ENCODE peak calls at places on chromosomes 6 and 20, in seven cellular contexts. B, R, V, N, A, S and O are unnamed samples.

GRCh38 chr6:14831922-14832321 is 413.9 kb upstream of the JARID2 start:
- DNase-seq in A (no peak), R (no peak), B (no peak), S (no peak), N (no peak), V (no peak), O (no peak)

GRCh38 chr6:170287371-170287876 is 3.5 kb downstream of the DLL1 start:
- DNase-seq in V (no peak), S (no peak), A (no peak), R (no peak), B (no peak), N (no peak), O (no peak)

GRCh38 chr6:118783931-118784528 is 109.9 kb upstream of the ASF1A start:
- DNase-seq in B (no peak), S (no peak), R (no peak), A (no peak), V (no peak), N (no peak), O (no peak)

GRCh38 chr20:58567437-58567836 is 52.2 kb upstream of the APCDD1L start:
- DNase-seq in A (no peak), R (no peak), S (no peak), V (no peak), B (no peak), N (no peak), O (no peak)

GRCh38 chr6:7566617-7567173 is 23.3 kb upstream of the SNRNP48 start:
- DNase-seq in S (no peak), A (no peak), N (no peak), B (no peak), R (no peak), V (no peak), O (no peak)

GRCh38 chr6:1724616-1725015 is 114.9 kb downstream of the FOXC1 start:
- DNase-seq in B (no peak), A (no peak), N (no peak), V (peak), S (no peak), R (no peak), O (no peak)

GRCh38 chr20:57398231-57398821 is 7.1 kb downstream of the RBM38 start:
- DNase-seq in S (no peak), N (no peak), V (no peak), R (no peak), B (peak), A (no peak), O (no peak)

GRCh38 chr6:111503194-111503593 is 20.2 kb upstream of the REV3L start:
- DNase-seq in N (no peak), S (no peak), R (peak), B (no peak), A (no peak), V (no peak), O (peak)

GRCh38 chr6:27795697-27796494 is 116.3 kb downstream of the OR2B2 start:
- DNase-seq in B (peak), A (peak), R (peak), V (peak), N (peak), S (peak), O (peak)

GRCh38 chr20:18666803-18667460 is 79.1 kb downstream of the DTD1 start:
- DNase-seq in N (no peak), V (no peak), A (no peak), S (no peak), R (peak), B (no peak), O (no peak)

GRCh38 chr6:125251516-125252229 is 50.1 kb downstream of the HDDC2 start:
- DNase-seq in R (no peak), A (no peak), V (no peak), B (no peak), N (no peak), S (no peak), O (no peak)

GRCh38 chr6:157158897-157159296 is 164.4 kb downstream of the TMEM242 start:
- DNase-seq in B (no peak), S (no peak), R (no peak), N (no peak), V (no peak), A (no peak), O (no peak)

DNA sequence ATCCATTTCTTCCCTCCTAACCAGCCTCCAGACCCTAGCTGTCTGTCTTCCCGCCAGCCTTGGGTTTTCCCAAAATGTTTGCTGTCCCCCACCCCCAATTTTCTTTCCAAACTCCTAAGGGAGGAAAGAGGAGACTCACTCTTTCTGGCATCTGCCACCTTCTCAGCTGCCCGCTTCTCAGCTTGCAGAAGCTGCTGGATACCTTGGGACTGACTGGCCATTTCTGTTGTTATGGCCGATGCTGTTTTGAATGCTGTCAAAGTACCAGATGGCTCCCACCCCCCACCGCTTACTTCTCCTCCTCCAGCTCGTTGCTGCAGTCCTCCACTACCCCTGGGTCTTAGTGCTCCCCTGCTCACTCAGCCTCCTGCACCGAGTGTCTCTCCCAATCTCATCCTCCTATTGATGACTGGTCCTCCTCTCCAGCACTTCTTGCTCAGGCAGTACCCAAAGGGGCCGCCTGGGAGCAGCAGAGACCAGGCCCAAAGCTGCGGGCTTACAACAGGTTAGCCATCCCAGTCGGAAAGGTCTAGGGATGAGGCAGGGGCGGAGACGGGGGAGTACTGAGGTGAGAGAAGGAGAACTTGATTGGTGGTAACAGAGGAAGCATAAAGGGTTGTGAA is at the start of gene ATP6V1G2:
- DNase-seq in N (peak), R (peak), A (peak), V (peak), B (peak), S (peak), O (peak)
- TF ChIP-seq JUND in N (peak), R (no peak), A (peak), V (no peak), B (no peak), S (no peak), O (no peak)

GRCh38 chr6:34383651-34384304 is 8.7 kb downstream of the NUDT3 start:
- DNase-seq in S (no peak), B (no peak), R (no peak), V (no peak), N (no peak), A (no peak), O (no peak)
- TF ChIP-seq JUND in S (no peak), B (no peak), R (no peak), V (no peak), N (no peak), A (no peak), O (no peak)

GRCh38 chr6:355373-355772 is 36.2 kb upstream of the IRF4 start:
- DNase-seq in B (no peak), S (no peak), R (no peak), A (no peak), N (no peak), V (no peak), O (no peak)

GRCh38 chr6:354631-355280 is 36.8 kb upstream of the IRF4 start:
- DNase-seq in N (no peak), B (no peak), S (no peak), A (no peak), V (no peak), R (no peak), O (no peak)

GRCh38 chr6:352474-352873 is 39.1 kb upstream of the IRF4 start:
- DNase-seq in B (no peak), S (no peak), V (no peak), A (no peak), R (no peak), N (no peak), O (no peak)

GRCh38 chr6:352896-353470 is 38.6 kb upstream of the IRF4 start:
- DNase-seq in V (no peak), S (no peak), R (no peak), A (no peak), N (no peak), B (no peak), O (no peak)

DNA sequence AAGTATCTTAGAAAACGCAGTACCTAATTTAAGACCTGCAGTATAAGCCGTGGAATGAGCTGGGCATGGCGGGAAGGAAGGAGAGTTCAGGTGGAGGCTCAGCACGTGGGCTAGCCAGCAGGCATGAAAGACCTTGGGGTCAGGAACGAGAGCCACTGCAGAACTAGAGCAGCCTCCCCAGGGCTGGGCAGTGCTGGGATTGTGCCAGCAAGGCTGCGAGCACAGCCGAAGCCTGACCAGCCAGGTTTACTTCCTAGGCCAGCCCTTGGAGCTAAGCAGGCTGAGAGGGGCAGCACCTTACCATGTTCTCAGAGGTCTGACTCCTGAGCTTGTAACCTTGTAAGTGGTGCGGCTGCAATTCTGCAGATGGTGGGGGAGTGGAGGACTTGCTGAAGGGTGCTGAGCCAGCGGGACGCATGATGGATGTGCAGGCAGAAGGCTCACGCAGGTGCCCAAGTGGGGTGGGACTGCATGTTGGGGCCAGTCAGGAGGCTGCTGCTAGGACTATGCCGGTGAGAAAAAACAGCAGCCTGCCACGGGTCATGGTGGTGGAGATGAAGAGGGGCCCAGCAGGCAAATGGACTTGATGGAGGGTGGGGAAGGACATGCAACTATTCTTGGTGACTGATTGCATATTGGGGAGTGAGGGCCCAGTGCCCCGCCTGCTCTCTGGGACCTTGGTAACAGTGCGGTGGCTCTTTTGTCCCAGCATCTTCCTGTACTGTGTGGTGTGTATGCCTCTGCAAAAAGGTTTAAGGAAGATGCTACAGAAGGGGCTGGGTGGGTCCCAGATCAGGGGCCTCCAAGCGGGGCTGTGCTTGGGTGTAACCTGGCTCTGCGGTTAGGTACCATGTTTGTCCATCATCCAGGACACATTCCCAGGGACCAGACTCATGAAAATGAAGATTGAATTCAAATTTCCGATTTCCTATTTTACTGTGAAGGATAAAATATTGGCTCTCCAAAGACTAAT is 37.6 kb upstream of the IRF4 start:
- DNase-seq in A (no peak), V (no peak), B (no peak), S (no peak), R (no peak), N (no peak), O (no peak)
- TF ChIP-seq JUND in A (no peak), V (no peak), B (no peak), S (no peak), R (no peak), N (no peak), O (no peak)

DNA sequence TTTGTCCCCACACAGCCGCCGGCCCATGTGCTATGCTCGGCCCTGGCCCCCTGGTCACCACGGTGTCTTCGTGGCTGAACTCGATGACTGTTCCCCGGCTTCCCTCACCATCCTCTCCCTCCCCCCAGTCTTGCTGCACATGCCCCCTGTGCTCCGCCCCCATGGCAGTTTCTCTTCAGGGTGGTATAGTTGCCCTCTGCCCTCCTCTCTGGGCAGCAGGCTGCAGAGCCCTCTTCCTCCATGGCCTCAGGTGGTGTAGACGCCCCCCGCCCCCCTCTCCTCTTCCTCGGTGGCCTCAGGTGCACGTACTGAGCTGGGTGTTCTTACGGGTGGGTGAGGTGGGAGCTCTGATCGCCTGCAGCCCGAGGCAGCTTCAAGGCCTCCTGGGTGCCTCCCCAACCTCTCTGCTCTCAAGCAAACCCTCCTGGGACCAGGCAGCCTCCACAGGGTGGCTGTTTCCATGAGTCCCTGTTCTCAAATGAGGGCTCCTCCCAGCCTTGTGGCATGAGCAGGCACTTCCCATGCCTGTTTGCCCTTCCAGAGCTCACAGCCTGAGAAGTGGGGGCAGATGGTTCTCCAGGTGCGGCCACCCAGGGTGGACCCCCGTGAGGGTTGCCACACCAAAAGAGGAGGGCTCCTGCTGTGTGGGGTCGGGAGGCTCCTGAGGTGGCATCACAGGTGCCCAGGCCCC is 24.8 kb downstream of the COL20A1 start:
- DNase-seq in S (no peak), B (no peak), V (no peak), R (no peak), A (no peak), N (no peak), O (no peak)
- TF ChIP-seq JUND in S (no peak), B (no peak), V (no peak), R (no peak), A (no peak), N (no peak), O (no peak)

GRCh38 chr6:81003156-81003555 is 749.3 kb downstream of the TENT5A start:
- DNase-seq in S (no peak), R (no peak), V (no peak), A (no peak), B (no peak), N (no peak), O (no peak)
- TF ChIP-seq JUND in S (no peak), R (no peak), V (no peak), A (no peak), B (no peak), N (no peak), O (no peak)

GRCh38 chr6:166515072-166515810 is 71.2 kb downstream of the RAMACL start:
- DNase-seq in B (no peak), A (peak), V (peak), N (no peak), S (peak), R (no peak), O (no peak)
- TF ChIP-seq JUND in B (no peak), A (peak), V (peak), N (no peak), S (no peak), R (peak), O (no peak)

DNA sequence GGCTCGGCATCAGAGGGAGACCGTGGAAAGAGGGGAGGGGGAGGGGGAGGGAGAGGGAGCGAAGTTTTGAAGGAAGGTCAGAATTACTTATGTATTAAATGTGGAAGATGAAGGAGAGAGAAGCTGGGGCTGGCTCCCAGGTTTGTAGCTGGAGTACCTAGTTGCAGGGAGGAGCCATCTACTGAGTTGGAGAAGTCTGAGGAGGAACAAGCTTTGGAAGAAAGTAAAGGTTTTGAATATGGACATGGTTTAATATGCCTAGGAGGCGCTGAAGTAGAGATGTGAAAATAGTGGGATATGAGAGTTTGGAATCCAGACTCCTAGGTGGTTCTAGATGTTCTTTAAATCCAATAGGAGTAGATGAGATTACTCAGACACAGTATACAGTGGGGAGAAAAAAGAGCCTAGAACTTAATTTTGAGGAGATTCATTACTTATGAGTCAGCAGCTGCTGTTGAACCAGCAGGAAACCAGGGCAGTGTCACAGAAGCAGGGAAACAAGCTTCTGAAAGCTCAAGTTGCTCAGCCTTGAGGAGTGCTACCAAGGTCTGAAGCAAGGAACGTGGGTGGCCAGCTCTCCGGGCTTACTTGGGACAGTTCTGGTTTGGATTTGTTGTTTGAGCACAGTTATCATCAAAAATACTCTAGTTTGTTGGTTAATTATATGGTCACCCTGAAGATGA is 149.3 kb downstream of the UTRN start:
- DNase-seq in B (no peak), S (no peak), V (no peak), N (no peak), R (no peak), A (peak), O (no peak)
- TF ChIP-seq JUND in B (no peak), S (no peak), V (no peak), N (no peak), R (no peak), A (no peak), O (no peak)

GRCh38 chr6:160260283-160261119 is 1.9 kb upstream of the SLC22A2 start:
- DNase-seq in V (no peak), B (no peak), R (no peak), A (no peak), S (no peak), N (no peak), O (no peak)

GRCh38 chr6:160259143-160259425 is 463 bp upstream of the SLC22A2 start:
- DNase-seq in B (no peak), A (no peak), S (no peak), V (no peak), N (no peak), R (no peak), O (no peak)

GRCh38 chr6:160261991-160262718 is 3.5 kb upstream of the SLC22A2 start:
- DNase-seq in N (no peak), A (peak), R (peak), B (no peak), V (no peak), S (peak), O (no peak)

GRCh38 chr6:160259585-160259984 is 964 bp upstream of the SLC22A2 start:
- DNase-seq in V (no peak), N (no peak), R (no peak), A (no peak), B (no peak), S (no peak), O (no peak)

DNA sequence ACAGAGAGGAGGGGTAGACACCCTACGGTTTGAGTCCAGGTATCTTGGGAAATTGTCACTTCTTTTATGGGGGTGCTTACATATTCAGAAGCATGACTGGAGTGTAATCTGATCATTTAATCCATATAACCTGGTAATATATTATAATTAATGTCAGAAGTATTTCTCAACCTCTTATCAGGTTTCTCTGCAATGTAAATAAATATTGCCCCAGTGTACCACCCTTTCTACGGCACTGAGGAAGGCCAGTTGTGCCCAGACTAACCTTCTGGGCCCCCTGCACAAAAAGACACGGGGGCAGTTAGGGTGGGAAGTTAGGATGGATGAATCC is 2.5 kb upstream of the SLC22A2 start:
- DNase-seq in S (no peak), A (no peak), V (no peak), N (no peak), B (no peak), R (no peak), O (no peak)
- TF ChIP-seq JUND in S (no peak), A (no peak), V (no peak), N (no peak), B (no peak), R (no peak), O (no peak)

DNA sequence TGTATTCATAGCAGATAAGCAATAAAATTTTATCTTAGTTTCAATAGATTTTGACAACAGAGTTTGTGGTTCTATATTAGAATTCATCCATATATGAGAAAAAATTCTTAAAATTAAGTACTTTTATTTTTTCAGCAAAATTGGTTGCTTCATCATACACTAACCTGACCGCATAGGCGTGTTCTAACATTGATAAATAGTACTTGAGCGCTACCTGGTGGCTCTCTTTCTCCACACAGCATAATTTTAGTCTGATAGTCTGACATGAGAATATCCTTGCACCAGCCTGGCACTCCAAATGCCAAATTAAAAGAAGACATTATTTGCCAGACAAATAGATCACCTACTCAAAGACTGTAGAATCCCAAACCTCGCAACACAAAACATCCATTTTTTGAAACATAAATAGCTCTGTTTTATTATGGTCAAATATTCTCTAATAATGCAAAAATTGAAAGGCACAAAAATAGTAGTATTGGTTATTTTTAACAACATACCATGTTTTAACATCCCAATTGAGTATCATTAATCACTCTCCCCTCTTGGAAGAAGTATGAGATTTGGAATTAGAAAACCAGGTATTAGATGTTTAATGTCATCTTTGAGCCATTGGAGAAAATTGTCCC is 33.0 kb upstream of the FILIP1 start:
- DNase-seq in S (peak), R (peak), B (peak), N (peak), V (peak), A (peak), O (peak)
- TF ChIP-seq JUND in S (no peak), R (no peak), B (no peak), N (no peak), V (no peak), A (no peak), O (no peak)